ENCODE peak calls at places on chromosomes 1 and 21, in ten cellular contexts. T is GM13976, N is astrocyte of the cerebellum, Y is AG09319, O is WTC11, U is uterus, J is cardiac fibroblast, K is breast epithelium, M is Calu3, X is choroid plexus epithelial cell. P is an unnamed sample.

GRCh38 chr1:240524356-240525071 is 87.4 kb downstream of the GREM2 start:
- DNase-seq in J (no peak), X (peak; percentile 6), T (no peak), M (no peak), U (no peak), K (no peak), Y (no peak), O (no peak), N (no peak), P (no peak)

GRCh38 chr1:81760487-81761097 is 40.1 kb upstream of the ADGRL2 start:
- DNase-seq in Y (peak; percentile 18), N (peak; percentile 19), U (no peak), T (no peak), J (peak; percentile 66), O (no peak), M (no peak), K (no peak), X (peak; percentile 67), P (no peak)

GRCh38 chr1:198641506-198641905 is 2.7 kb downstream of the PTPRC start:
- DNase-seq in J (peak; percentile 32), O (no peak), T (no peak), U (no peak), K (no peak), M (no peak), X (no peak), Y (no peak), N (no peak), P (no peak)

GRCh38 chr1:235504122-235504493 is at the start of gene B3GALNT2:
- DNase-seq in N (no peak), J (no peak), O (no peak), Y (no peak), K (no peak), M (no peak), T (no peak), X (no peak), U (no peak), P (no peak)

GRCh38 chr1:222769968-222770620 is 33.1 kb downstream of the FAM177B start:
- DNase-seq in M (no peak), T (no peak), K (no peak), X (no peak), J (peak; percentile 60), O (no peak), U (no peak), Y (no peak), N (peak; percentile 51), P (no peak)

GRCh38 chr1:158951956-158952355 is 20.6 kb downstream of the PYHIN1 start:
- DNase-seq in N (no peak), T (peak; percentile 42), Y (no peak), O (peak; percentile 41), M (no peak), U (no peak), K (no peak), X (no peak), J (no peak), P (no peak)

GRCh38 chr1:2103901-2104590 is 53.8 kb downstream of the PRKCZ start:
- DNase-seq in N (no peak), J (no peak), M (no peak), Y (no peak), X (no peak), O (no peak), T (no peak), K (no peak), U (no peak), P (no peak)

GRCh38 chr1:227777646-227778045 is 37.8 kb upstream of the PRSS38 start:
- DNase-seq in T (no peak), O (no peak), X (no peak), Y (no peak), K (peak; percentile 20), J (no peak), U (peak; percentile 11), N (no peak), M (no peak), P (no peak)

GRCh38 chr1:55272994-55273393 is 57.8 kb upstream of the USP24 start:
- DNase-seq in O (no peak), J (no peak), U (no peak), X (no peak), N (no peak), T (no peak), Y (no peak), M (no peak), K (no peak), P (no peak)

GRCh38 chr1:26391450-26391849 is 18.9 kb upstream of the ZNF683 start:
- DNase-seq in U (no peak), X (peak; percentile 76), T (peak; percentile 63), M (peak; percentile 39), Y (no peak), K (no peak), O (peak; percentile 38), J (peak; percentile 68), N (peak; percentile 26), P (peak; percentile 33)

GRCh38 chr1:3827813-3828307 is 29.2 kb downstream of the CEP104 start:
- DNase-seq in J (peak; percentile 19), T (no peak), N (no peak), M (no peak), K (no peak), U (no peak), Y (no peak), X (peak; percentile 30), O (peak; percentile 65), P (no peak)

GRCh38 chr1:192998536-192998935 is 60.6 kb downstream of the UCHL5 start:
- DNase-seq in O (no peak), M (no peak), N (no peak), Y (no peak), J (no peak), K (no peak), U (no peak), X (no peak), T (no peak), P (no peak)

GRCh38 chr1:206828061-206828460 is 37.4 kb upstream of the IL20 start:
- DNase-seq in K (no peak), N (no peak), O (no peak), Y (no peak), T (no peak), J (no peak), M (no peak), U (no peak), X (no peak), P (no peak)

GRCh38 chr1:245822997-245823396 is 668.2 kb downstream of the KIF26B start:
- DNase-seq in T (no peak), K (no peak), U (no peak), J (peak; percentile 98), O (no peak), M (no peak), N (peak; percentile 74), X (peak; percentile 95), Y (peak; percentile 54), P (peak; percentile 59)

GRCh38 chr1:232876506-232877360 is 71.5 kb downstream of the MAP10 start:
- DNase-seq in U (no peak), X (no peak), N (no peak), Y (no peak), K (no peak), O (no peak), J (no peak), T (no peak), M (no peak), P (no peak)

DNA sequence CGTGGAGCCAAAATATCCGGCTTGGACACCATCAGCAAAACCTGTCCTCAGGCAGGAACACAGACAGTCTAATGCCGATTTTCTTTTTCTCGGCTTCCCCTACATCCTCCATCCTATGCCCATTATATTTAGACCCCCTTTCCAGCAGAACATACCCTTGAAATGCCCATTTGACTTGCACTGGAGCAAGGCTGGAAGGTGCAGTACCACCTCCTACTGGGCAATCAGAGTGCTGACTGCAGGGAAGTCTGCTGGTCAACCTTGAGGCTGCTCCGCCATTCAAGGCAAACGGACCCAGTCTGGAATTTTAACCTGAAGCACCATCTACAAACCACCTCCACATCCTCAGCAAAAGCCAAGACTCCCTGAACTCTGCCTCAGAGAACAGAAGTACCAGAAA is 79.5 kb downstream of the TIAM1 start:
- DNase-seq in O (no peak), J (no peak), Y (no peak), M (no peak), K (no peak), N (no peak), T (no peak), U (no peak), X (no peak), P (no peak)
- TF ChIP-seq CTCF in O (no peak), J (no peak), Y (no peak), M (no peak), K (no peak), N (no peak), T (no peak), U (no peak), X (peak; percentile 30), P (no peak)

DNA sequence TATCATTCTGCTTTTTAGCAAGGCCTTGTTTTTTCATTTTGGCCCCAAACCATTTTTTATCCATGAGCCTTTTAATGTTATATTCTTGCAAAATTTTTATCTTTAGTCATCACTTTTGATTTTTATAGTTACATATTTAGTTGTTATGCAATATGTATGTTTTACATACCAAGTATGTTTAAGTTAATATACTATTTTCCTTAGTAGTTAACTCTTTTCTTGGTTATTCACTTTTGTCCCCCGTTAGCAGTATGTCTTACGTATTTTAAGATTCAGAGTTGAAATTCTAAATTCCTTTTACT is 44.5 kb downstream of the MAGI3 start:
- DNase-seq in N (no peak), U (no peak), K (no peak), Y (no peak), O (no peak), T (no peak), M (no peak), J (no peak), X (no peak), P (no peak)
- TF ChIP-seq CTCF in N (no peak), U (no peak), K (no peak), Y (no peak), O (no peak), T (no peak), M (no peak), J (no peak), X (no peak), P (no peak)

GRCh38 chr1:109112056-109112651 is 1.8 kb upstream of the ELAPOR1 start:
- DNase-seq in N (no peak), U (no peak), O (no peak), K (no peak), J (peak; percentile 59), M (no peak), X (peak; percentile 57), Y (no peak), T (peak; percentile 46), P (no peak)
- TF ChIP-seq CTCF in N (peak; percentile 14), U (no peak), O (no peak), K (no peak), J (peak; percentile 34), M (no peak), X (peak; percentile 18), Y (peak; percentile 35), T (no peak), P (no peak)

DNA sequence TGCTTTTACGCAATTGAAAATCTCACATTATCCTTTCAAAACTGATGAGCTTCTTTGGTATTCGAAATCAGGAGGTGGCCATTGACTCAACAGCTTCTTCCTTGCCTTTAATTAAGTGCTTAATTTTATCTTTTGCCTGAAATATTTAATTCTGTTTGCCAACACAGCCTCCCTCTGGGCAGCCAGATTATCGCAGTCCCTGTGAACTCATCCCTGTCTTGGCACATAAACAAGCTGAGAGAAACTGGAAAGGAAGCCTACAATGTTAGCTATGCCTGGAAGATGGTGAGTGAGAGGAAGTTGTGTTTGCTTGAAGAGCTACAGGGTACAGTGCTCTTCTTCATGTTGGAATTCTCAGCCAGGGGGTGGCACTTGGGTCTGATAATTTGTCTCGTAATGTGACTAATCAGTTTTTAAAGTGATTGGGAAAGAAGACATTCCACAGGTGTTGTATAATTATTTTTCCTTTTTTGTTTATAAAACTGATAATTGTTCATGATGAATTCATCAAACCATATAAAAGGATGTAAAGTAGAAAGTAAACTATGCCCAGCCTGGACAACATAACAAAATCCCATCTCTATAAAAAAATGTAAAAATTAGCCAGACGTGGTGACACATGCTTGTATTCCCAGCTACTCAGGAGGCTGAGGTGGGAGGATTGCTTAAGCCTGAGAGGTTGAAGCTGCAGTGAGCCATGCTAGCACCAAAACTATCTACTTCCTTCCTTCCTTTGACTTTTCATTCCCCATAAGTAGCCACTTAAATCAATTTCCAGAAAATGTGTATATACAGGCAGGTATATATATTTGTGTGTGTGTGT is 90.1 kb upstream of the RAVER2 start:
- DNase-seq in X (no peak), O (no peak), Y (peak; percentile 12), U (peak; percentile 50), N (no peak), T (no peak), K (no peak), J (peak; percentile 25), M (no peak), P (no peak)
- TF ChIP-seq CTCF in X (no peak), O (no peak), Y (peak; percentile 32), U (peak; percentile 34), N (no peak), T (no peak), K (peak; percentile 23), J (peak; percentile 11), M (no peak), P (no peak)

P was measured in HFF-Myc.